ENCODE peak calls at places on chromosomes 16 and 17, in nine cellular contexts. V is neural crest cell; D is dorsolateral prefrontal cortex; B is activated CD8-positive, alpha-beta T cell treated with anti-CD3 and anti-CD28 coated beads for 36 hours; T is omental fat pad; Z is mucosa of descending colon; Q is pancreas; O is brain microvascular endothelial cell; W is Calu3. N is an unnamed sample.

GRCh38 chr17:69760562-69760961 is 314.5 kb upstream of the KCNJ16 start:
- DNase-seq in V (no peak), D (no peak), B (peak), T (no peak), Z (no peak), Q (no peak), O (no peak), W (no peak), N (no peak)

GRCh38 chr16:30078744-30079143 is 3.0 kb downstream of the PPP4C start:
- DNase-seq in V (no peak), D (no peak), B (no peak), T (no peak), Z (no peak), Q (no peak), O (no peak), W (no peak), N (no peak)

GRCh38 chr17:9434502-9435113 is 141.0 kb downstream of the STX8 start:
- DNase-seq in V (no peak), D (no peak), B (no peak), T (no peak), Z (no peak), Q (no peak), O (peak), W (peak), N (no peak)

GRCh38 chr17:48615212-48615962 is at the start of gene HOXB8:
- DNase-seq in V (no peak), D (no peak), B (no peak), T (no peak), Z (peak), Q (no peak), O (no peak), W (no peak), N (no peak)

GRCh38 chr16:4796982-4797804 is 2.0 kb downstream of the SMIM22 start:
- DNase-seq in V (no peak), D (no peak), B (no peak), T (no peak), Z (peak), Q (no peak), O (no peak), W (no peak), N (no peak)

GRCh38 chr17:66665194-66665593 is 169.7 kb upstream of the CACNG5 start:
- DNase-seq in V (no peak), D (no peak), B (no peak), T (no peak), Z (no peak), Q (no peak), O (no peak), W (no peak), N (no peak)

GRCh38 chr17:550041-550398 is 164.6 kb downstream of the VPS53 start:
- DNase-seq in V (no peak), D (no peak), B (no peak), T (no peak), Z (no peak), Q (no peak), O (no peak), W (no peak), N (no peak)

GRCh38 chr16:71460246-71460645 is 1.8 kb downstream of the ZNF23 start:
- DNase-seq in V (no peak), D (no peak), B (no peak), T (no peak), Z (no peak), Q (no peak), O (no peak), W (no peak), N (no peak)

GRCh38 chr16:27073733-27074132 is 7.0 kb downstream of the C16orf82 start:
- DNase-seq in V (no peak), D (no peak), B (no peak), T (no peak), Z (no peak), Q (no peak), O (no peak), W (no peak), N (no peak)

GRCh38 chr17:80208050-80208449 is 12.1 kb downstream of the SGSH start:
- DNase-seq in V (no peak), D (no peak), B (no peak), T (no peak), Z (no peak), Q (no peak), O (no peak), W (no peak), N (no peak)

GRCh38 chr17:17572010-17572785 is 19.3 kb downstream of the PEMT start:
- DNase-seq in V (no peak), D (no peak), B (no peak), T (no peak), Z (no peak), Q (no peak), O (no peak), W (no peak), N (no peak)

GRCh38 chr17:27578718-27579085 is 52.3 kb upstream of the LGALS9 start:
- DNase-seq in V (no peak), D (no peak), B (peak), T (no peak), Z (no peak), Q (no peak), O (no peak), W (no peak), N (no peak)

GRCh38 chr16:81891734-81892364 is 112.8 kb downstream of the PLCG2 start:
- DNase-seq in V (no peak), D (no peak), B (no peak), T (no peak), Z (no peak), Q (no peak), O (peak), W (no peak), N (no peak)

GRCh38 chr16:10828851-10829331 is 10.3 kb upstream of the TVP23A start:
- DNase-seq in V (no peak), D (peak), B (no peak), T (peak), Z (peak), Q (peak), O (peak), W (peak), N (peak)

GRCh38 chr17:17983376-17983775 is 10.7 kb downstream of the DRC3 start:
- DNase-seq in V (no peak), D (no peak), B (no peak), T (no peak), Z (no peak), Q (no peak), O (no peak), W (no peak), N (no peak)

GRCh38 chr16:84246679-84247077 is 6.9 kb upstream of the KCNG4 start:
- DNase-seq in V (no peak), D (no peak), B (no peak), T (no peak), Z (no peak), Q (no peak), O (no peak), W (no peak), N (no peak)

GRCh38 chr17:33178641-33179040 is 114.5 kb downstream of the ASIC2 start:
- DNase-seq in V (no peak), D (no peak), B (no peak), T (no peak), Z (no peak), Q (no peak), O (no peak), W (no peak), N (no peak)

GRCh38 chr16:5024632-5025031 is 9.1 kb downstream of the NAGPA start:
- DNase-seq in V (no peak), D (no peak), B (no peak), T (no peak), Z (no peak), Q (peak), O (no peak), W (peak), N (no peak)

GRCh38 chr16:57696240-57696639 is 1.6 kb downstream of the DRC7 start:
- DNase-seq in V (no peak), D (no peak), B (no peak), T (no peak), Z (no peak), Q (no peak), O (no peak), W (no peak), N (no peak)

GRCh38 chr17:31089461-31089860 is 5.3 kb upstream of the NF1 start:
- DNase-seq in V (no peak), D (no peak), B (no peak), T (no peak), Z (no peak), Q (no peak), O (no peak), W (no peak), N (no peak)

GRCh38 chr17:68248199-68248825 is 469 bp downstream of the AMZ2 start:
- DNase-seq in V (no peak), D (peak), B (no peak), T (no peak), Z (no peak), Q (no peak), O (peak), W (no peak), N (no peak)

GRCh38 chr16:78443780-78444422 is 344.4 kb downstream of the WWOX start:
- DNase-seq in V (no peak), D (no peak), B (no peak), T (no peak), Z (no peak), Q (no peak), O (peak), W (no peak), N (no peak)

GRCh38 chr16:60151987-60152386 is 1417.9 kb upstream of the GOT2 start:
- DNase-seq in V (no peak), D (no peak), B (no peak), T (no peak), Z (no peak), Q (no peak), O (no peak), W (no peak), N (no peak)

GRCh38 chr16:66926171-66926570 is 836 bp upstream of the RRAD start:
- DNase-seq in V (no peak), D (no peak), B (no peak), T (no peak), Z (no peak), Q (no peak), O (no peak), W (peak), N (no peak)

GRCh38 chr16:86874141-86874540 is 295.8 kb downstream of the FOXL1 start:
- DNase-seq in V (peak), D (no peak), B (peak), T (no peak), Z (no peak), Q (no peak), O (no peak), W (peak), N (no peak)

GRCh38 chr17:29613371-29613837 is 9.3 kb downstream of the CORO6 start:
- DNase-seq in V (peak), D (peak), B (peak), T (peak), Z (peak), Q (peak), O (peak), W (no peak), N (peak)

GRCh38 chr17:35750526-35751395 is 2.3 kb downstream of the GAS2L2 start:
- DNase-seq in V (no peak), D (no peak), B (no peak), T (no peak), Z (no peak), Q (no peak), O (no peak), W (no peak), N (no peak)

GRCh38 chr17:5011928-5012327 is 14.2 kb downstream of the KIF1C start:
- DNase-seq in V (no peak), D (no peak), B (peak), T (no peak), Z (no peak), Q (no peak), O (peak), W (no peak), N (no peak)

GRCh38 chr17:41329279-41329925 is 13.9 kb upstream of the KRTAP17-1 start:
- DNase-seq in V (peak), D (no peak), B (peak), T (no peak), Z (peak), Q (no peak), O (peak), W (peak), N (peak)

GRCh38 chr16:51815527-51815926 is 664.5 kb upstream of the SALL1 start:
- DNase-seq in V (no peak), D (no peak), B (no peak), T (no peak), Z (no peak), Q (no peak), O (peak), W (no peak), N (no peak)

GRCh38 chr17:72588961-72589360 is 468.1 kb downstream of the SOX9 start:
- DNase-seq in V (no peak), D (peak), B (peak), T (no peak), Z (peak), Q (peak), O (peak), W (peak), N (no peak)

GRCh38 chr16:84985079-84986065 is 26.0 kb downstream of the ZDHHC7 start:
- DNase-seq in V (no peak), D (no peak), B (no peak), T (no peak), Z (no peak), Q (no peak), O (peak), W (peak), N (no peak)

GRCh38 chr17:30716461-30717289 is 107.8 kb downstream of the CRLF3 start:
- DNase-seq in V (no peak), D (peak), B (peak), T (no peak), Z (peak), Q (no peak), O (no peak), W (no peak), N (no peak)

GRCh38 chr16:78768723-78769122 is 669.3 kb downstream of the WWOX start:
- DNase-seq in V (no peak), D (no peak), B (peak), T (no peak), Z (no peak), Q (no peak), O (no peak), W (no peak), N (no peak)

GRCh38 chr17:67211742-67212141 is 33.3 kb downstream of the HELZ start:
- DNase-seq in V (no peak), D (no peak), B (no peak), T (no peak), Z (no peak), Q (no peak), O (no peak), W (no peak), N (no peak)

GRCh38 chr17:4780325-4781010 is 5.7 kb downstream of the VMO1 start:
- DNase-seq in V (no peak), D (no peak), B (no peak), T (no peak), Z (no peak), Q (no peak), O (no peak), W (no peak), N (no peak)

GRCh38 chr17:62627219-62627903 is at the start of gene MRC2:
- DNase-seq in V (peak), D (no peak), B (peak), T (peak), Z (peak), Q (no peak), O (peak), W (peak), N (peak)

DNA sequence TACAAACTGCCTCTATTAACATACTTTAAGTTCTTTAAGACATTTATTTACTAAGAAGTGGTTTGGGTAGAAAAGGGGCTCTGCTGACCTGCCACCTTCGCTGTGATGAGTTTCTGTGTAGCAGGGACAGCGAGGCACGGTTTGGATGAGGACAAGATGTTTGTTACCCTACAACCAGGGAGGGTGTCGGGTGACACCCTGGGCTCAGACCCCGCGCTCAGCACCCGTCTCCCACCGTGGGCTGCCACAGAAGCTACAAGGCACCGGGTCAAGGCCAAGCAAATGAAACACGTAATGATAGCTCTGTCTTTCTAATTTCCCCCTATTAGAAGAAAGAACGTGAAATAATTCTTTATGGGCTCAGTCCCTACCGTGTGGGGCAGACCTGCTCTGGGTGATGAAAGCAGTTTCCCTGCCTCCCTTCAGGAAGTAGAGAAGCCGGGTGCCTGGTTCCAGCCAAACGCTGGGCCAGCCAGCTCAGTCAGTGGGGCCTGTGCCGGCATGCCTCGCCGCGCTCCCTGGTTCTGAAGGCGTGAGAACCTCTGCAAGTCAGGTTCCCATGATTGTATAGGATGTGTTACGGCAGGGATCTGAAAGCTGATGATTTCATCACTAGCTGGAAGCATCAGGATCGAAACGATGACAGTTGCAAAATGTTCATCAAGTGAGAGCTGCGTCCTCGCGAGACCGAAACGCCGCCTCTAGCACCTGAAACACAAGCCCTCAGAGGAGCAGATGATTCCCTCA is 3.9 kb downstream of the ZNF750 start:
- DNase-seq in V (no peak), D (no peak), B (no peak), T (no peak), Z (no peak), Q (no peak), O (no peak), W (no peak), N (no peak)
- TF ChIP-seq CTCF in V (no peak), D (no peak), B (no peak), T (no peak), Z (no peak), Q (no peak), O (no peak), W (no peak), N (no peak)

DNA sequence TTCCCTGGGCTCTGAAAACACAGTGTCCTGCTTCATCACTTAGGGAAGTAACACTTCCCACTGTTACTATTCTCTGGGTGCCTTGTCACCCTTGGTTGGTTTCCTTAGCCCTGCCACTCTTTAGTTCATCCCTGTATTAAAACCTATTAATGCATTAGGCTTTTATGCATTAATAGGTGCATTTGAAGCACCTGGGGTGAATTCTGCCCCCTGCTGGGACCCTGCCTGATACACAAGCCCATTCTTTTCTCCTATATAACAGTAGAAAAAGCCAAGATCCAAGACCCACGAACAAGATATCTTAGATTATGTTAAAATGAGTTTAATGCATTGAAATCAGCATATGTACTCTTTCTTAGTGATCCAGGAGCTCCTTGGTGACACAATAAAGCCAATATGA is 235.7 kb downstream of the PMP22 start:
- DNase-seq in V (no peak), D (no peak), B (no peak), T (no peak), Z (no peak), Q (no peak), O (no peak), W (no peak), N (no peak)
- TF ChIP-seq CTCF in V (no peak), D (no peak), B (no peak), T (no peak), Z (no peak), Q (no peak), O (no peak), W (no peak), N (no peak)

DNA sequence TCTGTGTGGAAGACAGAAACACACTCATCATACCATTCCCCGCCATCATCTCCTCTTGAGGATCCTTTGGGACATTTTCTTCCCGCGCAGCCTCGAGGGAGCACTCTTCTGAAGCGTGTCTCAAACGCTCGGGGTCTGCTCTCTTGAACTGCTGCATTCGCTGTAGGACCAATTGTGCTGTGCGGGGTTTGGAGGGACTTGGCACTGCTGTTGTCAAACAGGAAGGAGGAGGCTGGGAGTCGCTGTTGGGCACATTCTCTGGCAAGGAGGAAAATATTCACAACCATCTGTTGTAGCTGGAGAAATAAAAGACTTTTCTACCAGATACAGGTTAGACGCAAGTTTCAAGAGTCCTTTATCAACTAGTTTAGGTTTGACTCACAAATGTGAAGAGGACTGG is 5.0 kb downstream of the SLX4 start:
- DNase-seq in V (no peak), D (no peak), B (no peak), T (no peak), Z (no peak), Q (no peak), O (no peak), W (no peak), N (no peak)
- TF ChIP-seq CTCF in V (no peak), D (no peak), B (no peak), T (no peak), Z (no peak), Q (no peak), O (no peak), W (no peak), N (no peak)

GRCh38 chr17:78637146-78637545 is 60.0 kb upstream of the DNAH17 start:
- DNase-seq in V (no peak), D (no peak), B (no peak), T (no peak), Z (no peak), Q (no peak), O (no peak), W (no peak), N (no peak)
- TF ChIP-seq CTCF in V (no peak), D (no peak), B (no peak), T (no peak), Z (no peak), Q (no peak), O (no peak), W (no peak), N (no peak)